ENCODE peak calls at places on chromosomes 7 and 10, in six cellular contexts. M is COLO829; Q is kidney epithelial cell; L is psoas muscle; I is breast epithelium; U is stimulated activated CD4-positive, alpha-beta T cell treated with anti-CD3 and anti-CD28 coated beads, Interleukin-12 subunit alpha, Interleukin-12 subunit beta, amount 100 ng/mL, for 4 hours. X is an unnamed sample.

GRCh38 chr7:140639366-140640053 is 1.1 kb downstream of the DENND2A start:
- DNase-seq in M (no peak), Q (no peak), L (peak; percentile 76), I (no peak), U (no peak), X (peak; percentile 60)

GRCh38 chr7:108348913-108349312 is 107.3 kb downstream of the NRCAM start:
- DNase-seq in M (no peak), Q (no peak), L (no peak), I (no peak), U (no peak), X (no peak)

GRCh38 chr7:41760293-41760692 is 57.4 kb upstream of the INHBA start:
- DNase-seq in M (no peak), Q (no peak), L (no peak), I (no peak), U (no peak), X (no peak)

GRCh38 chr7:106421181-106421762 is 136.5 kb upstream of the NAMPT start:
- DNase-seq in M (peak; percentile 72), Q (no peak), L (peak; percentile 84), I (peak; percentile 56), U (no peak), X (peak; percentile 83)

GRCh38 chr10:92405006-92405924 is 114.3 kb downstream of the MARCHF5 start:
- DNase-seq in M (no peak), Q (no peak), L (no peak), I (no peak), U (no peak), X (no peak)

GRCh38 chr7:26898917-26899316 is 34.5 kb upstream of the SKAP2 start:
- DNase-seq in M (no peak), Q (no peak), L (no peak), I (no peak), U (no peak), X (no peak)

GRCh38 chr10:78505657-78506056 is 472.0 kb downstream of the RPS24 start:
- DNase-seq in M (no peak), Q (no peak), L (no peak), I (no peak), U (no peak), X (no peak)

GRCh38 chr7:90648107-90648506 is 52.0 kb downstream of the CDK14 start:
- DNase-seq in M (no peak), Q (no peak), L (no peak), I (no peak), U (no peak), X (no peak)

GRCh38 chr7:47078241-47078640 is 503.7 kb downstream of the TNS3 start:
- DNase-seq in M (no peak), Q (no peak), L (no peak), I (no peak), U (no peak), X (no peak)

GRCh38 chr10:96334888-96335526 is 23.8 kb downstream of the OPALIN start:
- DNase-seq in M (peak; percentile 35), Q (no peak), L (no peak), I (no peak), U (no peak), X (no peak)

GRCh38 chr10:25502453-25502852 is 327.7 kb downstream of the GPR158 start:
- DNase-seq in M (no peak), Q (no peak), L (no peak), I (no peak), U (no peak), X (no peak)

GRCh38 chr10:98959486-98959885 is 276.2 kb downstream of the HPSE2 start:
- DNase-seq in M (no peak), Q (no peak), L (no peak), I (no peak), U (no peak), X (no peak)

GRCh38 chr10:101351477-101351876 is 2.5 kb upstream of the BTRC start:
- DNase-seq in M (no peak), Q (no peak), L (no peak), I (no peak), U (no peak), X (no peak)

GRCh38 chr10:45374451-45375052 is 536 bp downstream of the ALOX5 start:
- DNase-seq in M (no peak), Q (peak; percentile 25), L (no peak), I (no peak), U (no peak), X (no peak)

GRCh38 chr7:76294344-76295024 is 8.0 kb upstream of the HSPB1 start:
- DNase-seq in M (peak; percentile 85), Q (peak; percentile 75), L (peak; percentile 99), I (peak; percentile 96), U (no peak), X (peak; percentile 98)

GRCh38 chr7:55365103-55365679 is at the start of gene LANCL2:
- DNase-seq in M (peak; percentile 50), Q (no peak), L (no peak), I (no peak), U (peak; percentile 46), X (no peak)

X was measured in left ventricle myocardium superior.